ENCODE peak calls at places on chromosomes 12 and 14, in four cellular contexts. G, N, J and R are unnamed samples.

GRCh38 chr14:100067971-100068959 is 3.0 kb downstream of the EVL start:
- DNase-seq in N (peak), J (peak), G (no peak), R (peak)

GRCh38 chr14:74792249-74793039 is 29.3 kb downstream of the YLPM1 start:
- DNase-seq in J (peak), N (no peak), G (no peak), R (no peak)

GRCh38 chr12:100753837-100754236 is 40.7 kb upstream of the ANO4 start:
- DNase-seq in G (no peak), N (no peak), J (no peak), R (no peak)

GRCh38 chr12:86698581-86698980 is 442.4 kb upstream of the MGAT4C start:
- DNase-seq in J (peak), N (no peak), G (no peak), R (no peak)

GRCh38 chr12:120265483-120266179 is at the start of gene PXN:
- DNase-seq in G (no peak), N (peak), J (peak), R (peak)

GRCh38 chr14:29741909-29742401 is 185.7 kb downstream of the PRKD1 start:
- DNase-seq in G (no peak), N (no peak), J (peak), R (no peak)

GRCh38 chr12:103100226-103100866 is 142.9 kb downstream of the ASCL1 start:
- DNase-seq in N (no peak), J (no peak), G (no peak), R (no peak)

GRCh38 chr12:47717443-47718193 is 7.7 kb downstream of the ENDOU start:
- DNase-seq in J (peak), N (no peak), G (no peak), R (peak)

GRCh38 chr14:104521816-104522745 is 57.5 kb upstream of the C14orf180 start:
- DNase-seq in J (no peak), N (no peak), G (no peak), R (no peak)

GRCh38 chr12:6618483-6618882 is 11.3 kb upstream of the CHD4 start:
- DNase-seq in G (no peak), N (no peak), J (no peak), R (no peak)

GRCh38 chr14:63922696-63923421 is 70.1 kb downstream of the SYNE2 start:
- DNase-seq in N (no peak), J (peak), G (no peak), R (no peak)

GRCh38 chr12:48390026-48390425 is 39.3 kb upstream of the ZNF641 start:
- DNase-seq in J (peak), N (no peak), G (no peak), R (no peak)

GRCh38 chr14:71261206-71261605 is 353.9 kb downstream of the PCNX1 start:
- DNase-seq in J (peak), N (no peak), G (no peak), R (no peak)

GRCh38 chr14:65462411-65462810 is 49.9 kb downstream of the FUT8 start:
- DNase-seq in N (no peak), J (peak), G (no peak), R (peak)

GRCh38 chr12:81712536-81712935 is 46.6 kb downstream of the PPFIA2 start:
- DNase-seq in J (no peak), N (no peak), G (no peak), R (no peak)

GRCh38 chr12:106135781-106136180 is 3.0 kb downstream of the NUAK1 start:
- DNase-seq in N (no peak), G (no peak), J (peak), R (no peak)

GRCh38 chr14:78997811-78998210 is 827.6 kb downstream of the NRXN3 start:
- DNase-seq in G (no peak), N (no peak), J (peak), R (no peak)
- TF ChIP-seq CTCF in G (no peak), N (no peak), J (no peak), R (no peak)

DNA sequence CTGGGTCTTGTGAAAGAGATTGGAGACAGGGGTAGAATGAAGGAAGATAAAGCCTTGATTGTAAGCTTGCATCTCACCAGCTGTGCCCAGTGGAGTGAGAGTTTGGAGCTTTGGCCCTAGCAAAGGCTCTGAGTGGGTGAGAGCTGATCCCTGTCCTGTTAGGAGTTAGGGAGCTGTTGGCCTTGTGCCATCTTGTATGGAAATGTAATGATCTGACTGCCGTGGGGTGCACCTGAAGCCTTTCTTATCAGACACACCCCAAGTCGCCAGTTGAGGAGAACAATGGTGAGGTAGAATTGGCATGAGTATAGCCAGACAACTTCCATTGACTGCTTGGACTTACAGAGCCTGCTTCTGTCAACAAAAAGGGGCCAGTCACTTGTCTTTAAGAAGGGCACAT is 130.1 kb downstream of the PRKCH start:
- DNase-seq in J (no peak), N (no peak), G (no peak), R (no peak)
- TF ChIP-seq CTCF in J (no peak), N (no peak), G (no peak), R (no peak)

GRCh38 chr14:58469309-58469708 is 41.8 kb downstream of the KIAA0586 start:
- DNase-seq in N (no peak), J (no peak), G (no peak), R (no peak)
- TF ChIP-seq CTCF in N (no peak), J (no peak), G (no peak), R (no peak)

DNA sequence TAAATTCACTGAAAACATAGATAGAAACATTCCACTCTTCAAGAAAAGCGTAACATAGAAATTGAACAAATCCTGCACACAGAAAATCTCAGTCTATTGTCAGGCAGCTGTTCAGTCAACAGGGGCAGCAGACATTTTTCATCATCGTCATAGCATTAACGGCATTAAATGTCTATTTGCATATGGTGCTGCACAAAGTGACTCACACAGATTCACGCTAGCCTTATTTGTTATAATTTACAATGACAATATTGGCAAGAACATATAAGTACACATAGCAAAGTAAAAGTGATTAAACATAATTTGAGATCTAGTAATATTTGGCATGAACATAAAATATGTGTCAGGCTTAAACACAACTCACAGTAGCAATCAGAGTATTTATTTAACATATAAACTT is 95.7 kb downstream of the CEP128 start:
- DNase-seq in N (no peak), G (no peak), J (no peak), R (no peak)
- TF ChIP-seq CTCF in N (no peak), G (no peak), J (no peak), R (no peak)

GRCh38 chr12:113837059-113837458 is 129.1 kb downstream of the RBM19 start:
- DNase-seq in G (no peak), J (peak), N (no peak), R (no peak)

GRCh38 chr12:113835433-113835832 is 130.7 kb downstream of the RBM19 start:
- DNase-seq in N (no peak), G (no peak), J (no peak), R (no peak)

GRCh38 chr12:113838896-113839295 is 127.2 kb downstream of the RBM19 start:
- DNase-seq in N (no peak), J (no peak), G (no peak), R (no peak)

GRCh38 chr12:113835913-113836312 is 130.2 kb downstream of the RBM19 start:
- DNase-seq in J (no peak), G (no peak), N (no peak), R (no peak)

GRCh38 chr12:113837528-113838296 is 128.4 kb downstream of the RBM19 start:
- DNase-seq in G (no peak), J (no peak), N (no peak), R (no peak)
- TF ChIP-seq CTCF in G (no peak), J (peak), N (no peak), R (no peak)

GRCh38 chr12:43836455-43836989 is 641 bp downstream of the TMEM117 start:
- DNase-seq in N (no peak), J (peak), G (no peak), R (no peak)

GRCh38 chr12:43835656-43836454 is at the start of gene TMEM117:
- DNase-seq in J (peak), G (no peak), N (peak), R (peak)

GRCh38 chr12:43841253-43841652 is 5.4 kb downstream of the TMEM117 start:
- DNase-seq in J (no peak), N (no peak), G (no peak), R (no peak)

GRCh38 chr12:43842259-43842658 is 6.4 kb downstream of the TMEM117 start:
- DNase-seq in N (no peak), J (no peak), G (no peak), R (no peak)

DNA sequence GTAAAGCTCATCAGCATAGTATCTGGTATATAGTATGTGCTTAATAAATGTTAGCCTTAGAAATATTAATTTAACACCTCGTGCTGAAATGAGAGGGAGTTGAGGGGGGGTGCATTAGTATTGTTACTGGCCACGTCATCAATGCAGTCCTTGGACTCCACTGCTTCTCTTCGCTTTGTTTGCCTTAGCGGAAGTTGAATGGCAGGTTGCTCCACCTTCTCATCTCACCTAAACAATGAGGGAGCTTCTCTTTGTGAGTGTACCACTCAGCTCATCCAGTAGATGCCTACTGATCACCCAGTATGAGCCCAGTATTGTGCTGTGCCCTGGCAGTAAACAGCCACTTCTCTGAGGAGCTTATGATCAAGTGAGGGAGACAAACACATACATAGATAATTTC is 4.5 kb downstream of the TMEM117 start:
- DNase-seq in G (no peak), J (no peak), N (no peak), R (no peak)
- TF ChIP-seq CTCF in G (no peak), J (no peak), N (no peak), R (no peak)